ENCODE peak calls at places on chromosome 11, in four cellular contexts. M is aorta, I is heart right ventricle, U is hepatocyte. H is an unnamed sample. For H3K36me3, the result is how much of the 10 kb centered on the place peaks cover.

GRCh38 chr11:120719348-120719747 is 207.8 kb downstream of the GRIK4 start:
- DNase-seq in M (no peak), I (no peak), U (peak), H (no peak)

GRCh38 chr11:79697905-79698304 is 257.1 kb upstream of the TENM4 start:
- DNase-seq in M (no peak), I (no peak), U (no peak), H (no peak)

GRCh38 chr11:45852018-45852711 is 4.9 kb downstream of the CRY2 start:
- DNase-seq in M (no peak), I (peak), U (no peak), H (no peak)

GRCh38 chr11:87473174-87473573 is 435.4 kb downstream of the TMEM135 start:
- DNase-seq in M (no peak), I (no peak), U (peak), H (no peak)

GRCh38 chr11:113314065-113314388 is 356 bp upstream of the TTC12 start:
- DNase-seq in M (no peak), I (no peak), U (no peak), H (no peak)

GRCh38 chr11:33692013-33692504 is 8.6 kb downstream of the C11orf91 start:
- DNase-seq in M (peak), I (peak), U (peak), H (peak)

GRCh38 chr11:9803685-9804413 is 140.0 kb downstream of the SWAP70 start:
- DNase-seq in M (no peak), I (no peak), U (peak), H (peak)

GRCh38 chr11:26621147-26621546 is 49.1 kb upstream of the MUC15 start:
- DNase-seq in M (no peak), I (no peak), U (peak), H (no peak)

GRCh38 chr11:15765530-15765929 is 590.8 kb downstream of the SOX6 start:
- DNase-seq in M (no peak), I (no peak), U (no peak), H (no peak)

GRCh38 chr11:8017894-8018741 is 31.0 kb downstream of the EIF3F start:
- DNase-seq in M (no peak), I (no peak), U (peak), H (no peak)

DNA sequence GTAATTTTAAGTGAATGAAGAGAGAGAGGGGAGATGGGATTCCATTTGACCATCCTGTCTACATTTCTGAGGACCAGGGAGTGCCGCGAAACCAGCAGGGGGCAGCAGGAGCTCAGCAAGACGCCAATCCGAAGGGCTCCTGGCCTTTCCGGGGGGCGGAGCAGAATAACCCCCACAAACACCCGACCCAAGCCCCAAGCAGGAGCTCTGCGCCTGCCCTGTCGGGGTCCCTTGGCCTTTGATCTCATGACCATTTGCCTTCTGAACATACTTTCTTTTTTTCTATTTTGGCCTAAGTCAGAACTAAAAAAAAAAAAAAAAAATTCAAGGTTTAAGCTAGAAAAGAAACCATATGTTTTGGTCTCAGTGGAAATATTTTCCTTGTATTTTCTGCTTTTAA is 21.9 kb upstream of the SCN2B start:
- DNase-seq in M (peak), I (peak), U (peak), H (peak)
- H3K36me3 ChIP-seq in M (under half), I (under half), U (under half), H (under half)

DNA sequence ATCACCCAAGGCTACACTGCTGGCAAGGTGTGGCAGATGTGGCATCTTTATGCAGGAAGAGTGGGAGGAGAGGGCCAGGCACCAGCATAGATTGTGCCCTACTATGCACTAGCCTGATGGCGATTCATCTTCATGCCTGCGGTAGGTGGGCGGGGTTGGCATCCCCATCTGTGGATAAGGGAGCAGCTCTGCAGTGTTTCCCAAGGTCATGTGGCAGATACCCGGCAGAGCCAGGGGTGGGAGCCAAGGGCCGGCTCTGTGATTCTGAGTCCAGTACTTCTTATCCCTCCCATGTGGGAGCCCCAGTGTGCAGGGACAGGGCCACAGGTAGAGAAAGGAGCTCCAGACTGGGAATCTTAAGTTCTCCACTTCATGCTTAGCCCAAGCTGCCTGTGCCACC is 20.0 kb downstream of the CD82 start:
- DNase-seq in M (no peak), I (no peak), U (no peak), H (no peak)
- H3K36me3 ChIP-seq in M (under half), I (under half), U (under half), H (under half)

GRCh38 chr11:65027213-65028067 is at the start of gene SNX15:
- DNase-seq in M (peak), I (peak), U (peak), H (peak)
- H3K36me3 ChIP-seq in M (under half), I (under half), U (under half), H (under half)

DNA sequence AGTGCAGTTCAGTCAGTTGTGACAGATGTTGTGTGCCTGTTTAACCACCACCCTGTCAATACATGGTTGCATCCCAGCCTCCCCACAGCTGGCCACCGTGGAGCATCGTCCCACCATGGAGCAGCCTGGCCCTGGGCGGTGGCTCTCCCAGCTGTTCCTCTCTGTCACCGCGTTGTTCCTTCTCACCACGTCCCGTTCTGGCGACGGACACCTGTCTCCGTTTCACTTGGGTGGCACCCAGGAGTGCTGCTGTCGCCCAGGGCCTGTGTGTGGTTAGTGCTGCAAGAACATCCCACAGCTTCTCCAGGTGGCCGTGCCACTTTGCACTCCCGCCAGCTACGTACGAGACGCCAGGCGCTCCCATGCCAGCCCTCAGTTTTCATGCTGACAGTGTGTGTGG is 26.5 kb downstream of the MUC6 start:
- DNase-seq in M (no peak), I (no peak), U (no peak), H (no peak)
- H3K36me3 ChIP-seq in M (under half), I (half or more), U (under half), H (under half)

GRCh38 chr11:20087118-20087521 is 73.2 kb downstream of the DBX1 start:
- DNase-seq in M (no peak), I (no peak), U (no peak), H (no peak)
- H3K36me3 ChIP-seq in M (under half), I (half or more), U (under half), H (under half)

GRCh38 chr11:61418136-61418535 is 11.6 kb downstream of the CPSF7 start:
- DNase-seq in M (no peak), I (no peak), U (no peak), H (no peak)
- H3K36me3 ChIP-seq in M (under half), I (half or more), U (under half), H (under half)

GRCh38 chr11:70378506-70379134 is 19.7 kb upstream of the CTTN start:
- DNase-seq in M (no peak), I (no peak), U (no peak), H (peak)
- H3K36me3 ChIP-seq in M (under half), I (half or more), U (under half), H (under half)

GRCh38 chr11:4115128-4115527 is 20.5 kb downstream of the RRM1 start:
- DNase-seq in M (no peak), I (no peak), U (no peak), H (no peak)

GRCh38 chr11:4105916-4106315 is 11.3 kb downstream of the RRM1 start:
- DNase-seq in M (no peak), I (no peak), U (no peak), H (no peak)

DNA sequence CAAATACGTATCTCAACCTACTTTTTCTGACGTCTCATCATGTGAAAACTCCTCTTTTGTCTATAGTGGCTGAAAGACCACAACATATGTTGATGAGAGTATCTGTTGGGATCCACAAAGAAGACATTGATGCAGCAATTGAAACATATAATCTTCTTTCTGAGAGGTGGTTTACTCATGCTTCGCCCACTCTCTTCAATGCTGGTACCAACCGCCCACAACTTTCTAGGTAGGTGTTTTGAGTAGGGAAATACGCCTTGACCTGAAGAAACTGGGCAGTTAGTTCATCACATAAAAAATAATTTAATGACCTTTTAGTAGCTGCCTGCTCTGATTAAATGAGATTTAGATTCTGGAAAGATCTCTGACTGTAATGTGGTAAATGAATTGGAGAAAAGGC is 17.2 kb downstream of the RRM1 start:
- DNase-seq in M (no peak), I (no peak), U (no peak), H (no peak)
- H3K36me3 ChIP-seq in M (under half), I (half or more), U (under half), H (under half)

GRCh38 chr11:82797595-82797971 is 63.9 kb upstream of the FAM181B start:
- DNase-seq in M (no peak), I (no peak), U (no peak), H (no peak)

GRCh38 chr11:82794490-82794889 is 60.8 kb upstream of the FAM181B start:
- DNase-seq in M (no peak), I (no peak), U (no peak), H (no peak)

GRCh38 chr11:82792822-82793569 is 59.3 kb upstream of the FAM181B start:
- DNase-seq in M (no peak), I (no peak), U (no peak), H (no peak)

GRCh38 chr11:82792319-82792718 is 58.7 kb upstream of the FAM181B start:
- DNase-seq in M (no peak), I (no peak), U (no peak), H (no peak)

DNA sequence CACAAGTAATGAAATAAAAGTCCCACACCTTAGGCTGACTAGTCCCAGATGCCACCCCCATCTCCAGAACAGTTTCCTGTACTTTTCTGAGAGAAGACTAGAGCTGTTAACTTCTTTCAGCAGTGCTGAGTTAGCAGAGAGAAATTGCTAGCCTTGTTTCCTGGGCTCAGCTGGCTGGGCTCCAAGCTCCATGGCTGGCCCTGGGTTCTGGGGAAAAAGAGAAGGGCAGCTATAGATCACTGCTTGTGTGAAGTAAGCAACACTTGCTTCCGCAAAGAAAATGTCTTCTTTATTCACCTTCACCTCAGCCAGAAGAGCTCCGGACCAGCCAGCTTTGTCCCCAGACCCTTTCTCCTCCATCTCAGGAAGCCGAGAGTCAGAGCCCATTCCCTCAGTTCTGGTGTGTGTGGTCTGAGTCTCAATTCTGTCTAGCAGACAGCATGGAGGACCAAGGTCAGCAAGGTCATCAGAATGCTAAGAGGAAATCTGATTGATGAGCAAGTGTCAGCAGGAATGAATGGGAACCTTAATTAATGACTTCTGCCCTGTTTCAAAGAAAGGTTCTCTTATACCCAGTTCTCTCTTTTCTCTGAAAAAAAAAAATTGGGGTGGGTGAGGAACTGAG is 63.4 kb upstream of the FAM181B start:
- DNase-seq in M (no peak), I (peak), U (no peak), H (no peak)
- H3K36me3 ChIP-seq in M (under half), I (under half), U (under half), H (under half)

H was measured in prostate gland.